ENCODE peak calls at places on chromosome 20, in four cellular contexts. J, E, P and V are unnamed samples.

GRCh38 chr20:45456632-45457031 is 12.9 kb upstream of the WFDC2 start:
- DNase-seq in J (peak), E (no peak), P (no peak), V (no peak)

GRCh38 chr20:62816031-62816878 is 595 bp upstream of the COL9A3 start:
- DNase-seq in J (no peak), E (no peak), P (peak), V (no peak)

GRCh38 chr20:19981091-19981490 is 36.1 kb upstream of the NAA20 start:
- DNase-seq in J (peak), E (no peak), P (peak), V (no peak)

GRCh38 chr20:34046330-34046729 is 52.6 kb downstream of the RALY start:
- DNase-seq in J (no peak), E (no peak), P (no peak), V (no peak)

GRCh38 chr20:7090001-7090400 is 322.5 kb downstream of the BMP2 start:
- DNase-seq in J (peak), E (no peak), P (no peak), V (no peak)

GRCh38 chr20:52102126-52102525 is 89.5 kb downstream of the ZFP64 start:
- DNase-seq in J (no peak), E (no peak), P (no peak), V (no peak)

GRCh38 chr20:14232650-14233049 is 104.8 kb downstream of the FLRT3 start:
- DNase-seq in J (no peak), E (no peak), P (no peak), V (no peak)

GRCh38 chr20:51221791-51222408 is 199.0 kb upstream of the KCNG1 start:
- DNase-seq in J (peak), E (no peak), P (peak), V (no peak)